ENCODE peak calls at places on chromosome 10, in seven cellular contexts. One of them, this sample, is unnamed.

GRCh38 chr10:119715628-119716505 is 10.0 kb upstream of the INPP5F start:
- DNase-seq in foreskin fibroblast: peak
- DNase-seq in GM19239: no peak
- DNase-seq in GM13977: no peak
- DNase-seq in activated T-helper 1 cell treated with anti-CD3 and anti-CD28 coated beads, Interleukin-12 subunit alpha, Interleukin-12 subunit beta, Interleukin-2, Interleukin-4 antibody, amounts not matched to agents 30 ng/mL and 10 ng/mL and 1 ng/mL, durations not matched to agents 14 hours and 24 hours and 36 hours: no peak
- DNase-seq in COR-L47: no peak
- DNase-seq in NCI-H2171 treated with DMSO at 0.1 percent for 48 hours: no peak
- DNase-seq in this sample: no peak

GRCh38 chr10:71547841-71548493 is 151.2 kb downstream of the CDH23 start:
- DNase-seq in GM19239: no peak
- DNase-seq in GM13977: no peak
- DNase-seq in NCI-H2171 treated with DMSO at 0.1 percent for 48 hours: no peak
- DNase-seq in activated T-helper 1 cell treated with anti-CD3 and anti-CD28 coated beads, Interleukin-12 subunit alpha, Interleukin-12 subunit beta, Interleukin-2, Interleukin-4 antibody, amounts not matched to agents 30 ng/mL and 10 ng/mL and 1 ng/mL, durations not matched to agents 14 hours and 24 hours and 36 hours: no peak
- DNase-seq in COR-L47: no peak
- DNase-seq in foreskin fibroblast: peak
- DNase-seq in this sample: peak

GRCh38 chr10:91607661-91608442 is 25.0 kb downstream of the PPP1R3C start:
- DNase-seq in activated T-helper 1 cell treated with anti-CD3 and anti-CD28 coated beads, Interleukin-12 subunit alpha, Interleukin-12 subunit beta, Interleukin-2, Interleukin-4 antibody, amounts not matched to agents 30 ng/mL and 10 ng/mL and 1 ng/mL, durations not matched to agents 14 hours and 24 hours and 36 hours: no peak
- DNase-seq in GM19239: no peak
- DNase-seq in COR-L47: no peak
- DNase-seq in foreskin fibroblast: peak
- DNase-seq in NCI-H2171 treated with DMSO at 0.1 percent for 48 hours: no peak
- DNase-seq in GM13977: no peak
- DNase-seq in this sample: no peak

GRCh38 chr10:122513053-122513452 is 47.5 kb upstream of the DMBT1 start:
- DNase-seq in COR-L47: no peak
- DNase-seq in foreskin fibroblast: no peak
- DNase-seq in NCI-H2171 treated with DMSO at 0.1 percent for 48 hours: no peak
- DNase-seq in GM19239: no peak
- DNase-seq in GM13977: no peak
- DNase-seq in activated T-helper 1 cell treated with anti-CD3 and anti-CD28 coated beads, Interleukin-12 subunit alpha, Interleukin-12 subunit beta, Interleukin-2, Interleukin-4 antibody, amounts not matched to agents 30 ng/mL and 10 ng/mL and 1 ng/mL, durations not matched to agents 14 hours and 24 hours and 36 hours: no peak
- DNase-seq in this sample: no peak

GRCh38 chr10:28020993-28021982 is 22.4 kb upstream of the ODAD2 start:
- DNase-seq in NCI-H2171 treated with DMSO at 0.1 percent for 48 hours: no peak
- DNase-seq in GM19239: no peak
- DNase-seq in foreskin fibroblast: no peak
- DNase-seq in GM13977: no peak
- DNase-seq in COR-L47: no peak
- DNase-seq in activated T-helper 1 cell treated with anti-CD3 and anti-CD28 coated beads, Interleukin-12 subunit alpha, Interleukin-12 subunit beta, Interleukin-2, Interleukin-4 antibody, amounts not matched to agents 30 ng/mL and 10 ng/mL and 1 ng/mL, durations not matched to agents 14 hours and 24 hours and 36 hours: no peak
- DNase-seq in this sample: no peak

GRCh38 chr10:42933454-42934340 is 143.2 kb upstream of the RET start:
- DNase-seq in GM19239: no peak
- DNase-seq in activated T-helper 1 cell treated with anti-CD3 and anti-CD28 coated beads, Interleukin-12 subunit alpha, Interleukin-12 subunit beta, Interleukin-2, Interleukin-4 antibody, amounts not matched to agents 30 ng/mL and 10 ng/mL and 1 ng/mL, durations not matched to agents 14 hours and 24 hours and 36 hours: no peak
- DNase-seq in NCI-H2171 treated with DMSO at 0.1 percent for 48 hours: peak
- DNase-seq in GM13977: no peak
- DNase-seq in COR-L47: peak
- DNase-seq in foreskin fibroblast: no peak
- DNase-seq in this sample: no peak

GRCh38 chr10:88980247-88980646 is 10.4 kb upstream of the FAS start:
- DNase-seq in COR-L47: no peak
- DNase-seq in GM13977: no peak
- DNase-seq in GM19239: no peak
- DNase-seq in activated T-helper 1 cell treated with anti-CD3 and anti-CD28 coated beads, Interleukin-12 subunit alpha, Interleukin-12 subunit beta, Interleukin-2, Interleukin-4 antibody, amounts not matched to agents 30 ng/mL and 10 ng/mL and 1 ng/mL, durations not matched to agents 14 hours and 24 hours and 36 hours: no peak
- DNase-seq in NCI-H2171 treated with DMSO at 0.1 percent for 48 hours: no peak
- DNase-seq in foreskin fibroblast: no peak
- DNase-seq in this sample: no peak

GRCh38 chr10:10589540-10589939 is 428.1 kb upstream of the CELF2 start:
- DNase-seq in activated T-helper 1 cell treated with anti-CD3 and anti-CD28 coated beads, Interleukin-12 subunit alpha, Interleukin-12 subunit beta, Interleukin-2, Interleukin-4 antibody, amounts not matched to agents 30 ng/mL and 10 ng/mL and 1 ng/mL, durations not matched to agents 14 hours and 24 hours and 36 hours: no peak
- DNase-seq in GM19239: no peak
- DNase-seq in GM13977: peak
- DNase-seq in NCI-H2171 treated with DMSO at 0.1 percent for 48 hours: no peak
- DNase-seq in foreskin fibroblast: peak
- DNase-seq in COR-L47: no peak
- DNase-seq in this sample: peak

GRCh38 chr10:51867956-51868355 is 168.6 kb upstream of the CSTF2T start:
- DNase-seq in activated T-helper 1 cell treated with anti-CD3 and anti-CD28 coated beads, Interleukin-12 subunit alpha, Interleukin-12 subunit beta, Interleukin-2, Interleukin-4 antibody, amounts not matched to agents 30 ng/mL and 10 ng/mL and 1 ng/mL, durations not matched to agents 14 hours and 24 hours and 36 hours: no peak
- DNase-seq in GM19239: no peak
- DNase-seq in GM13977: no peak
- DNase-seq in NCI-H2171 treated with DMSO at 0.1 percent for 48 hours: no peak
- DNase-seq in COR-L47: no peak
- DNase-seq in foreskin fibroblast: peak
- DNase-seq in this sample: no peak

GRCh38 chr10:3312403-3312802 is 139.8 kb upstream of the PITRM1 start:
- DNase-seq in COR-L47: no peak
- DNase-seq in foreskin fibroblast: no peak
- DNase-seq in GM13977: no peak
- DNase-seq in NCI-H2171 treated with DMSO at 0.1 percent for 48 hours: no peak
- DNase-seq in GM19239: no peak
- DNase-seq in activated T-helper 1 cell treated with anti-CD3 and anti-CD28 coated beads, Interleukin-12 subunit alpha, Interleukin-12 subunit beta, Interleukin-2, Interleukin-4 antibody, amounts not matched to agents 30 ng/mL and 10 ng/mL and 1 ng/mL, durations not matched to agents 14 hours and 24 hours and 36 hours: no peak
- DNase-seq in this sample: peak

GRCh38 chr10:61964059-61964709 is 62.7 kb downstream of the ARID5B start:
- DNase-seq in NCI-H2171 treated with DMSO at 0.1 percent for 48 hours: no peak
- DNase-seq in foreskin fibroblast: no peak
- DNase-seq in GM19239: no peak
- DNase-seq in COR-L47: no peak
- DNase-seq in GM13977: no peak
- DNase-seq in activated T-helper 1 cell treated with anti-CD3 and anti-CD28 coated beads, Interleukin-12 subunit alpha, Interleukin-12 subunit beta, Interleukin-2, Interleukin-4 antibody, amounts not matched to agents 30 ng/mL and 10 ng/mL and 1 ng/mL, durations not matched to agents 14 hours and 24 hours and 36 hours: no peak
- DNase-seq in this sample: no peak